ENCODE peak calls at places on chromosome 15, in ten cellular contexts. K, Q, I, G, R, W, B, D, F and L are unnamed samples.

GRCh38 chr15:41971893-41972340 is 440 bp downstream of the EHD4 start:
- DNase-seq in K (peak), Q (no peak), I (peak), G (peak), R (no peak), W (peak), B (no peak), D (peak), F (no peak), L (no peak)

GRCh38 chr15:75718326-75718725 is 5.7 kb upstream of the CSPG4 start:
- DNase-seq in K (no peak), Q (no peak), I (no peak), G (no peak), R (no peak), W (peak), B (no peak), D (no peak), F (peak), L (no peak)

GRCh38 chr15:34986326-34987181 is 1.5 kb downstream of the ZNF770 start:
- DNase-seq in K (no peak), Q (no peak), I (peak), G (no peak), R (no peak), W (no peak), B (no peak), D (no peak), F (no peak), L (no peak)

GRCh38 chr15:55279746-55280351 is 9.8 kb downstream of the RAB27A start:
- DNase-seq in K (no peak), Q (no peak), I (peak), G (no peak), R (peak), W (no peak), B (no peak), D (peak), F (peak), L (no peak)

GRCh38 chr15:27853624-27854455 is 245.3 kb downstream of the OCA2 start:
- DNase-seq in K (no peak), Q (peak), I (no peak), G (no peak), R (no peak), W (peak), B (no peak), D (no peak), F (no peak), L (no peak)

GRCh38 chr15:34355241-34355640 is 11.8 kb downstream of the LPCAT4 start:
- DNase-seq in K (no peak), Q (no peak), I (no peak), G (no peak), R (no peak), W (no peak), B (no peak), D (no peak), F (no peak), L (no peak)

GRCh38 chr15:74320358-74321247 is 46.8 kb downstream of the CYP11A1 start:
- DNase-seq in K (peak), Q (no peak), I (peak), G (peak), R (no peak), W (peak), B (no peak), D (peak), F (peak), L (no peak)

GRCh38 chr15:75811616-75812015 is 31.6 kb upstream of the UBE2Q2 start:
- DNase-seq in K (no peak), Q (no peak), I (no peak), G (no peak), R (no peak), W (no peak), B (no peak), D (no peak), F (no peak), L (no peak)

GRCh38 chr15:59208850-59209249 is 2.2 kb downstream of the LDHAL6B start:
- DNase-seq in K (no peak), Q (no peak), I (no peak), G (no peak), R (no peak), W (no peak), B (no peak), D (no peak), F (no peak), L (no peak)

GRCh38 chr15:75131269-75131643 is 70.4 kb upstream of the C15orf39 start:
- DNase-seq in K (no peak), Q (no peak), I (no peak), G (no peak), R (no peak), W (no peak), B (no peak), D (no peak), F (no peak), L (no peak)

GRCh38 chr15:25543156-25543555 is 104.3 kb upstream of the UBE3A start:
- DNase-seq in K (peak), Q (no peak), I (no peak), G (no peak), R (no peak), W (no peak), B (no peak), D (no peak), F (peak), L (no peak)

GRCh38 chr15:25734680-25735355 is 128.3 kb downstream of the ATP10A start:
- DNase-seq in K (no peak), Q (no peak), I (no peak), G (no peak), R (no peak), W (no peak), B (peak), D (no peak), F (no peak), L (no peak)

GRCh38 chr15:67570875-67571642 is 28.6 kb downstream of the MAP2K5 start:
- DNase-seq in K (no peak), Q (no peak), I (no peak), G (no peak), R (no peak), W (no peak), B (no peak), D (no peak), F (no peak), L (no peak)

GRCh38 chr15:88894819-88895767 is at the start of gene HAPLN3:
- DNase-seq in K (no peak), Q (no peak), I (no peak), G (peak), R (no peak), W (peak), B (no peak), D (peak), F (peak), L (no peak)
- TF ChIP-seq POLR2AphosphoS5 in K (no peak), Q (no peak), I (no peak), G (peak), R (no peak), W (no peak), B (peak), D (no peak), F (no peak), L (no peak)

GRCh38 chr15:63047792-63048114 is 5.2 kb downstream of the TPM1 start:
- DNase-seq in K (no peak), Q (no peak), I (no peak), G (no peak), R (no peak), W (no peak), B (no peak), D (no peak), F (no peak), L (no peak)
- H3K27ac ChIP-seq in K (peak), Q (peak), I (peak), G (peak), R (no peak), W (peak), B (peak), D (peak), F (peak), L (no peak)

GRCh38 chr15:89539027-89539426 is 36.2 kb upstream of the TICRR start:
- DNase-seq in K (no peak), Q (no peak), I (no peak), G (no peak), R (no peak), W (no peak), B (no peak), D (no peak), F (no peak), L (no peak)

GRCh38 chr15:89542369-89542768 is 32.9 kb upstream of the TICRR start:
- DNase-seq in K (no peak), Q (no peak), I (no peak), G (no peak), R (no peak), W (no peak), B (no peak), D (no peak), F (no peak), L (no peak)

GRCh38 chr15:89543389-89543788 is 31.9 kb upstream of the TICRR start:
- DNase-seq in K (no peak), Q (no peak), I (no peak), G (no peak), R (no peak), W (no peak), B (no peak), D (no peak), F (no peak), L (no peak)
- TF ChIP-seq POLR2AphosphoS5 in K (no peak), Q (no peak), I (no peak), G (no peak), R (no peak), W (no peak), B (no peak), D (no peak), F (no peak), L (no peak)

GRCh38 chr15:40421246-40422157 is 15.9 kb downstream of the IVD start:
- DNase-seq in K (no peak), Q (no peak), I (peak), G (peak), R (no peak), W (peak), B (peak), D (peak), F (peak), L (no peak)
- H3K27ac ChIP-seq in K (peak), Q (no peak), I (no peak), G (peak), R (no peak), W (peak), B (no peak), D (no peak), F (peak), L (peak)

GRCh38 chr15:83039206-83039605 is 27.8 kb upstream of the C15orf40 start:
- DNase-seq in K (no peak), Q (no peak), I (no peak), G (no peak), R (no peak), W (no peak), B (no peak), D (no peak), F (no peak), L (no peak)
- TF ChIP-seq POLR2AphosphoS5 in K (no peak), Q (no peak), I (no peak), G (no peak), R (no peak), W (no peak), B (no peak), D (no peak), F (no peak), L (no peak)

GRCh38 chr15:99895189-99895955 is 162.1 kb upstream of the LYSMD4 start:
- DNase-seq in K (no peak), Q (no peak), I (no peak), G (no peak), R (peak), W (no peak), B (no peak), D (no peak), F (no peak), L (no peak)
- H3K27ac ChIP-seq in K (no peak), Q (no peak), I (no peak), G (no peak), R (peak), W (no peak), B (no peak), D (no peak), F (no peak), L (no peak)